ENCODE peak calls at places on chromosomes 16 and 17, in ten cellular contexts. N, S, O, M, U, I, H, J, R and Y are unnamed samples.
A peak's percentile ranks its signal among the peaks of the same experiment; 100 is the strongest.

GRCh38 chr16:8852534-8852933 is 16.3 kb downstream of the CARHSP1 start:
- DNase-seq in I (no peak), S (peak; percentile 8), M (no peak), O (no peak), U (no peak), N (no peak), H (no peak), R (no peak), J (peak; percentile 64), Y (no peak)

GRCh38 chr17:64384253-64385186 is 6.1 kb downstream of the PECAM1 start:
- DNase-seq in N (no peak), J (peak; percentile 38), O (no peak), R (no peak), S (no peak), I (no peak), M (no peak), U (no peak), H (no peak), Y (no peak)

GRCh38 chr17:17018612-17019429 is 23.4 kb upstream of the MPRIP start:
- DNase-seq in S (peak; percentile 93), I (peak; percentile 89), H (peak; percentile 98), J (peak; percentile 44), U (no peak), O (no peak), M (no peak), R (no peak), N (no peak), Y (no peak)

GRCh38 chr17:78144146-78144719 is 2.0 kb upstream of the C17orf99 start:
- DNase-seq in R (no peak), N (peak; percentile 71), M (no peak), J (peak; percentile 92), U (peak; percentile 55), H (no peak), I (no peak), O (no peak), S (peak; percentile 88), Y (peak; percentile 79)

GRCh38 chr16:85917959-85918358 is 19.0 kb downstream of the IRF8 start:
- DNase-seq in J (no peak), I (no peak), S (no peak), H (no peak), U (no peak), M (no peak), O (no peak), N (no peak), R (no peak), Y (no peak)

GRCh38 chr16:67935402-67936123 is 1.1 kb downstream of the PSMB10 start:
- DNase-seq in M (peak; percentile 89), I (peak; percentile 99), R (peak; percentile 99), U (peak; percentile 97), H (peak; percentile 99), S (peak; percentile 98), J (peak; percentile 98), O (peak; percentile 86), N (peak; percentile 95), Y (peak; percentile 95)

GRCh38 chr16:89341274-89341673 is 123.8 kb downstream of the ZNF778 start:
- DNase-seq in O (no peak), R (no peak), U (no peak), H (peak; percentile 42), N (no peak), M (no peak), I (no peak), S (no peak), J (peak; percentile 20), Y (no peak)

GRCh38 chr17:29526322-29526721 is 40.5 kb downstream of the ABHD15 start:
- DNase-seq in O (no peak), R (no peak), S (no peak), J (no peak), N (no peak), M (no peak), I (no peak), U (no peak), H (no peak), Y (no peak)

GRCh38 chr17:2709173-2709661 is 2.3 kb downstream of the CLUH start:
- DNase-seq in S (peak; percentile 85), I (peak; percentile 70), N (no peak), H (no peak), M (no peak), O (no peak), U (peak; percentile 67), R (peak; percentile 50), J (no peak), Y (no peak)

GRCh38 chr17:40310882-40311391 is 2.0 kb downstream of the RARA start:
- DNase-seq in U (no peak), O (no peak), M (no peak), I (no peak), H (no peak), S (no peak), N (no peak), R (no peak), J (no peak), Y (no peak)

GRCh38 chr17:5800646-5801045 is 216.3 kb upstream of the NLRP1 start:
- DNase-seq in M (no peak), J (no peak), S (no peak), R (no peak), O (no peak), U (no peak), I (peak; percentile 81), N (no peak), H (no peak), Y (no peak)

GRCh38 chr16:73020409-73020884 is 27.5 kb downstream of the ZFHX3 start:
- DNase-seq in R (no peak), U (peak; percentile 86), N (no peak), J (peak; percentile 92), S (peak; percentile 40), M (no peak), O (peak; percentile 92), H (no peak), I (no peak), Y (peak; percentile 89)

GRCh38 chr17:61309857-61310256 is 89.8 kb upstream of the TBX2 start:
- DNase-seq in U (peak; percentile 76), S (no peak), J (no peak), N (no peak), M (no peak), H (no peak), I (no peak), O (peak; percentile 68), R (no peak), Y (no peak)

GRCh38 chr17:80374732-80375118 is 40.2 kb upstream of the ENDOV start:
- DNase-seq in O (no peak), J (no peak), N (no peak), R (no peak), H (no peak), M (no peak), S (no peak), U (no peak), I (no peak), Y (no peak)

GRCh38 chr17:12463102-12463501 is 202.6 kb upstream of the MYOCD start:
- DNase-seq in I (no peak), U (peak; percentile 33), O (peak; percentile 29), N (no peak), J (no peak), H (no peak), S (no peak), M (no peak), R (no peak), Y (no peak)

GRCh38 chr16:27330542-27330941 is 16.8 kb downstream of the IL4R start:
- DNase-seq in I (no peak), O (no peak), J (peak; percentile 89), U (peak; percentile 73), N (no peak), S (peak; percentile 57), R (no peak), M (no peak), H (no peak), Y (peak; percentile 94)

GRCh38 chr17:49327835-49328784 is 33.9 kb downstream of the ZNF652 start:
- DNase-seq in S (no peak), M (peak; percentile 47), U (no peak), I (no peak), N (no peak), H (peak; percentile 35), R (peak; percentile 16), J (no peak), O (no peak), Y (no peak)

GRCh38 chr17:42288985-42289862 is 926 bp downstream of the STAT5A start:
- DNase-seq in J (peak; percentile 79), N (no peak), H (peak; percentile 60), O (no peak), M (peak; percentile 58), I (no peak), S (peak; percentile 59), R (peak; percentile 79), U (no peak), Y (no peak)

GRCh38 chr16:85625053-85625452 is 11.9 kb downstream of the GSE1 start:
- DNase-seq in U (no peak), S (no peak), N (no peak), I (no peak), O (no peak), J (no peak), M (no peak), H (no peak), R (no peak), Y (no peak)

GRCh38 chr16:2912330-2913199 is 834 bp downstream of the FLYWCH1 start:
- DNase-seq in H (no peak), S (peak; percentile 30), I (no peak), J (no peak), M (peak; percentile 21), N (peak; percentile 33), R (peak; percentile 9), O (no peak), U (peak; percentile 51), Y (peak; percentile 60)

GRCh38 chr16:81633680-81634379 is 145.3 kb upstream of the PLCG2 start:
- DNase-seq in N (no peak), J (no peak), U (no peak), O (no peak), R (no peak), S (no peak), I (no peak), H (no peak), M (no peak), Y (no peak)

GRCh38 chr17:33241390-33241789 is 51.7 kb downstream of the ASIC2 start:
- DNase-seq in H (no peak), R (no peak), M (no peak), O (no peak), J (no peak), U (no peak), I (no peak), N (no peak), S (no peak), Y (no peak)